ENCODE peak calls at places on chromosomes 4 and X, in six cellular contexts. H, P, W, S, N and Q are unnamed samples.

GRCh38 chr4:55736605-55737183 is 82.9 kb upstream of the EXOC1L start:
- DNase-seq in H (peak), P (no peak), W (no peak), S (peak), N (no peak), Q (peak)

GRCh38 chrX:140507223-140507981 is 2.5 kb upstream of the SOX3 start:
- DNase-seq in H (no peak), P (no peak), W (no peak), S (peak), N (no peak), Q (no peak)

GRCh38 chr4:13248621-13249298 is 235.4 kb downstream of the RAB28 start:
- DNase-seq in H (peak), P (no peak), W (no peak), S (peak), N (no peak), Q (peak)

GRCh38 chrX:65985922-65986588 is 53.8 kb downstream of the VSIG4 start:
- DNase-seq in H (peak), P (no peak), W (no peak), S (peak), N (no peak), Q (peak)

GRCh38 chr4:16225681-16225995 is 633 bp downstream of the TAPT1 start:
- DNase-seq in H (peak), P (no peak), W (no peak), S (no peak), N (no peak), Q (peak)

GRCh38 chr4:153082322-153083301 is 121.6 kb upstream of the TRIM2 start:
- DNase-seq in H (no peak), P (no peak), W (no peak), S (no peak), N (no peak), Q (no peak)

GRCh38 chr4:125541836-125542235 is 227.1 kb downstream of the FAT4 start:
- DNase-seq in H (no peak), P (no peak), W (no peak), S (no peak), N (no peak), Q (no peak)

GRCh38 chr4:37794046-37794445 is 32.4 kb upstream of the PGM2 start:
- DNase-seq in H (no peak), P (no peak), W (no peak), S (no peak), N (no peak), Q (no peak)

GRCh38 chr4:10008208-10009005 is 12.9 kb downstream of the SLC2A9 start:
- DNase-seq in H (peak), P (no peak), W (no peak), S (peak), N (no peak), Q (no peak)

GRCh38 chr4:46254788-46255187 is 130.9 kb upstream of the GABRG1 start:
- DNase-seq in H (peak), P (no peak), W (no peak), S (no peak), N (no peak), Q (peak)

GRCh38 chrX:88613338-88613737 is 133.7 kb upstream of the CPXCR1 start:
- DNase-seq in H (peak), P (no peak), W (no peak), S (peak), N (no peak), Q (peak)

GRCh38 chrX:134423606-134424005 is 36.4 kb upstream of the HPRT1 start:
- DNase-seq in H (peak), P (peak), W (peak), S (peak), N (no peak), Q (peak)

GRCh38 chr4:109990307-109991257 is 77.9 kb downstream of the EGF start:
- DNase-seq in H (no peak), P (no peak), W (no peak), S (no peak), N (no peak), Q (no peak)

GRCh38 chr4:185826381-185826780 is 14.4 kb upstream of the SORBS2 start:
- DNase-seq in H (no peak), P (no peak), W (no peak), S (no peak), N (no peak), Q (no peak)

GRCh38 chr4:130288576-130288975 is 1192.6 kb downstream of the C4orf33 start:
- DNase-seq in H (no peak), P (no peak), W (peak), S (no peak), N (no peak), Q (peak)

GRCh38 chrX:84340981-84341380 is 153.0 kb upstream of the RPS6KA6 start:
- DNase-seq in H (no peak), P (no peak), W (no peak), S (no peak), N (no peak), Q (peak)

GRCh38 chr4:82017680-82018079 is 356.1 kb downstream of the HNRNPD start:
- DNase-seq in H (peak), P (no peak), W (peak), S (no peak), N (no peak), Q (peak)

GRCh38 chr4:166169111-166169510 is 296.1 kb downstream of the TLL1 start:
- DNase-seq in H (peak), P (no peak), W (no peak), S (no peak), N (no peak), Q (peak)

GRCh38 chrX:109635151-109635550 is 10.2 kb upstream of the KCNE5 start:
- DNase-seq in H (peak), P (no peak), W (no peak), S (peak), N (no peak), Q (peak)

GRCh38 chrX:129808163-129808828 is 28.5 kb downstream of the SASH3 start:
- DNase-seq in H (peak), P (peak), W (no peak), S (no peak), N (no peak), Q (peak)

GRCh38 chr4:101191302-101192098 is 155.8 kb downstream of the PPP3CA start:
- DNase-seq in H (peak), P (peak), W (peak), S (peak), N (peak), Q (peak)

GRCh38 chrX:45699158-45699557 is 498.5 kb upstream of the DIPK2B start:
- DNase-seq in H (no peak), P (no peak), W (no peak), S (no peak), N (no peak), Q (peak)

GRCh38 chrX:148133099-148133725 is 152.1 kb downstream of the FMR1NB start:
- DNase-seq in H (peak), P (no peak), W (no peak), S (no peak), N (no peak), Q (no peak)

GRCh38 chr4:25448379-25449109 is 71.5 kb downstream of the ANAPC4 start:
- DNase-seq in H (peak), P (peak), W (no peak), S (no peak), N (no peak), Q (peak)

GRCh38 chr4:81215219-81215892 is at the start of gene PRKG2:
- DNase-seq in H (peak), P (no peak), W (no peak), S (no peak), N (no peak), Q (peak)

GRCh38 chr4:173214661-173215060 is 46.0 kb downstream of the GALNT7 start:
- DNase-seq in H (peak), P (no peak), W (peak), S (no peak), N (no peak), Q (peak)

GRCh38 chr4:110310795-110311194 is 112.4 kb upstream of the ELOVL6 start:
- DNase-seq in H (no peak), P (no peak), W (no peak), S (no peak), N (no peak), Q (no peak)

GRCh38 chrX:122517781-122518180 is 666.3 kb upstream of the GRIA3 start:
- DNase-seq in H (no peak), P (no peak), W (no peak), S (no peak), N (no peak), Q (peak)

GRCh38 chr4:75490155-75490554 is 24.0 kb downstream of the RCHY1 start:
- DNase-seq in H (peak), P (no peak), W (no peak), S (no peak), N (no peak), Q (peak)

GRCh38 chr4:4496604-4497372 is 45.1 kb downstream of the STX18 start:
- DNase-seq in H (peak), P (no peak), W (no peak), S (no peak), N (no peak), Q (peak)

GRCh38 chr4:8167291-8167690 is 8.7 kb upstream of the ABLIM2 start:
- DNase-seq in H (no peak), P (no peak), W (no peak), S (no peak), N (no peak), Q (no peak)

GRCh38 chrX:25206761-25207160 is 191.0 kb upstream of the ARX start:
- DNase-seq in H (no peak), P (no peak), W (no peak), S (no peak), N (no peak), Q (no peak)

GRCh38 chrX:129996120-129996519 is 13.7 kb downstream of the BCORL1 start:
- DNase-seq in H (peak), P (peak), W (no peak), S (no peak), N (no peak), Q (peak)

GRCh38 chrX:82218361-82218760 is 1016.5 kb downstream of the SH3BGRL start:
- DNase-seq in H (no peak), P (no peak), W (no peak), S (peak), N (no peak), Q (peak)

GRCh38 chr4:127875791-127876190 is 4.9 kb upstream of the PLK4 start:
- DNase-seq in H (no peak), P (no peak), W (no peak), S (no peak), N (no peak), Q (no peak)

GRCh38 chr4:127880764-127881564 is at the start of gene PLK4:
- DNase-seq in H (peak), P (peak), W (peak), S (peak), N (peak), Q (peak)

DNA sequence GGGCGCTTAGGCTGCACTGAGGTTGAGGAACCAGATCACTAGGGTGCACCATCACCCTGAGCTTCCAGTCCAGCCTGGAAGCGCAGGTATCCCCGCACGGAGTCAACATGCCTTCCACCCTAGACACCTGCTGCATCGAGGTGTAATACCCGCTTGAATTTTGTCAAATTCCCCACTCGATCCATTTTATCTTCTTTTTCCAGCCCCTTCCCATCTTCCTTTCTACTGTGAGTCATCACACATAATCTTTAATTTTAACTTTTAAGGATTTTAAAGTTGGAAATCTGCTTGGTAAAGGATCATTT is 824 bp downstream of the PLK4 start:
- DNase-seq in H (no peak), P (no peak), W (no peak), S (no peak), N (no peak), Q (no peak)
- H3K4me3 ChIP-seq in H (peak), P (peak), W (peak), S (peak), N (peak), Q (peak)

GRCh38 chrX:68647156-68647957 is at the start of gene STARD8:
- DNase-seq in H (peak), P (no peak), W (peak), S (peak), N (peak), Q (peak)
- TF ChIP-seq CTCF in H (peak), P (no peak), W (peak), S (peak), N (no peak), Q (peak)

DNA sequence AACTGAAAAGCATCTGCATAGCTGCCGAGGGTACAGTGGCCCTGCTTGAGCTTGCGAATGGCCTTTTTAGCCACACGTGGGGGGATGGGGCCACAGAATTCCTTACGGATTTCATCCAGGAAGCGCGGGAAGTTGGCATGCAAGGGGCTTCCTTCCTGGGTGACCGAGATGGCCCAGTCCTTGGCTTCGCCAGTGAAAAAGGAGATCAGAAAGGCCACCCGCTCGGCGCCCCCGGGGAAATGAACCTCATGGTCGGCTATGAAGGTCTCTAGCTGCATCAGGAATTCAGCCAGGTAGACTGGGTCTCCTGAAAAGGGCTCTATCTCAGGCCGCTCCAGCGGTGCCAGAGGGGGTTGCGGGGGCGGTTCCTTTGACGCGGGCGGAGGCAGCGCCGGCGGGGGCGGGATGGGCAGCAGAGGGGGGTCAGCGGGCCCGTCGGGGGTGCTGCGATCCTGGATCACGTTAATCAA is 918 bp downstream of the RTL5 start:
- DNase-seq in H (no peak), P (no peak), W (no peak), S (no peak), N (peak), Q (no peak)
- H3K4me3 ChIP-seq in H (peak), P (peak), W (peak), S (no peak), N (no peak), Q (peak)

GRCh38 chrX:154068560-154068959 is 29.0 kb downstream of the MECP2 start:
- DNase-seq in H (no peak), P (no peak), W (no peak), S (no peak), N (no peak), Q (no peak)
- TF ChIP-seq CTCF in H (no peak), P (no peak), W (no peak), S (no peak), N (no peak), Q (no peak)

DNA sequence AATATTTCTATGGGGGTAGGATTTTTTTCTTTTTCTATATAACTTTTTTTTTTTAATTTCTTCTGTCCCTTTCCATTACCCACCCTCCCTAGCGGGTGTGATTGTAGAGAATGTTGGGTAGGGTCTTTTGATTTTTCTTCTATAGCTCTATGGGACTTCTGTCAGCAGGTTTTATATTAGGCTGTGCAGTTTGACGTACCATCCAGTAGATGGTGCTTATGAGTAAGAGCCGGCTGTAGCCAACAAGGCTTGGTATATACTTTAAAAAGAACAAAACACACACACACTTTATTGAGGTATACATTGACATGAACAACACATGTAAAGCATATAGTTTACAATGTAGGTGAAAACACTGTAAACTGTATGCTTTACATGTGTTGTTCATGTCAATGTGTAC is 247.9 kb upstream of the POF1B start:
- DNase-seq in H (no peak), P (no peak), W (no peak), S (peak), N (no peak), Q (peak)
- H3K4me3 ChIP-seq in H (no peak), P (no peak), W (no peak), S (no peak), N (no peak), Q (no peak)